ENCODE peak calls at places on chromosomes 12 and 14, in ten cellular contexts. U is SK-N-SH; K is GM23248; L is cardiac muscle cell; F is right atrium auricular region; N is AG04450; W is transverse colon; G is CD4-positive, CD25-positive, alpha-beta regulatory T cell; V is suprapubic skin; J is tibial nerve. Q is an unnamed sample. For H3K27me3, the result is how much of the 10 kb centered on the place peaks cover.

GRCh38 chr12:46572644-46573630 is 200.4 kb upstream of the SLC38A2 start:
- DNase-seq in U (no peak), K (peak), L (no peak), F (no peak), N (no peak), W (no peak), G (no peak), V (no peak), J (no peak), Q (no peak)

GRCh38 chr14:91284146-91284790 is 39.8 kb upstream of the GPR68 start:
- DNase-seq in U (peak), K (peak), L (peak), F (no peak), N (peak), W (no peak), G (no peak), V (no peak), J (no peak), Q (no peak)

GRCh38 chr12:45130881-45131281 is 80.0 kb upstream of the DBX2 start:
- DNase-seq in U (peak), K (peak), L (peak), F (peak), N (peak), W (peak), G (peak), V (no peak), J (peak), Q (peak)

GRCh38 chr12:3560295-3560620 is 69.3 kb downstream of the PRMT8 start:
- DNase-seq in U (no peak), K (no peak), L (no peak), F (no peak), N (no peak), W (no peak), G (no peak), V (no peak), J (no peak), Q (no peak)

GRCh38 chr12:56687225-56688128 is 607 bp downstream of the PTGES3 start:
- DNase-seq in U (no peak), K (peak), L (peak), F (peak), N (no peak), W (peak), G (peak), V (peak), J (peak), Q (no peak)

GRCh38 chr14:61503167-61503801 is 181.9 kb downstream of the PRKCH start:
- DNase-seq in U (no peak), K (no peak), L (peak), F (no peak), N (no peak), W (no peak), G (peak), V (no peak), J (no peak), Q (no peak)

GRCh38 chr14:78022059-78022458 is 148.1 kb upstream of the NRXN3 start:
- DNase-seq in U (peak), K (peak), L (peak), F (no peak), N (no peak), W (peak), G (no peak), V (no peak), J (peak), Q (peak)

GRCh38 chr12:43306066-43306465 is 245.9 kb downstream of the ADAMTS20 start:
- DNase-seq in U (no peak), K (peak), L (peak), F (no peak), N (peak), W (no peak), G (no peak), V (no peak), J (no peak), Q (no peak)

GRCh38 chr12:130636370-130636769 is 79.7 kb downstream of the RIMBP2 start:
- DNase-seq in U (no peak), K (no peak), L (no peak), F (no peak), N (no peak), W (no peak), G (no peak), V (no peak), J (no peak), Q (no peak)

GRCh38 chr12:121217761-121218160 is 7.8 kb downstream of the P2RX4 start:
- DNase-seq in U (no peak), K (no peak), L (no peak), F (no peak), N (no peak), W (peak), G (no peak), V (no peak), J (no peak), Q (no peak)

GRCh38 chr12:63308701-63309100 is 157.7 kb upstream of the AVPR1A start:
- DNase-seq in U (no peak), K (peak), L (no peak), F (no peak), N (no peak), W (no peak), G (no peak), V (no peak), J (no peak), Q (no peak)

GRCh38 chr12:84605988-84606387 is 306.6 kb downstream of the SLC6A15 start:
- DNase-seq in U (no peak), K (no peak), L (no peak), F (no peak), N (no peak), W (no peak), G (no peak), V (no peak), J (no peak), Q (no peak)

GRCh38 chr14:90105756-90106155 is 44.0 kb downstream of the KCNK13 start:
- DNase-seq in U (no peak), K (peak), L (peak), F (no peak), N (no peak), W (no peak), G (no peak), V (no peak), J (no peak), Q (no peak)

GRCh38 chr12:24195063-24195462 is 245.6 kb upstream of the SOX5 start:
- DNase-seq in U (no peak), K (no peak), L (no peak), F (no peak), N (no peak), W (no peak), G (no peak), V (no peak), J (no peak), Q (no peak)

GRCh38 chr14:104440297-104440956 is 139.1 kb upstream of the C14orf180 start:
- DNase-seq in U (no peak), K (no peak), L (no peak), F (no peak), N (no peak), W (no peak), G (no peak), V (no peak), J (no peak), Q (no peak)

GRCh38 chr12:18676112-18676511 is 61.7 kb downstream of the PLCZ1 start:
- DNase-seq in U (no peak), K (no peak), L (no peak), F (no peak), N (no peak), W (no peak), G (no peak), V (no peak), J (no peak), Q (no peak)

GRCh38 chr14:74705607-74706006 is 7.3 kb downstream of the AREL1 start:
- DNase-seq in U (no peak), K (no peak), L (no peak), F (no peak), N (no peak), W (no peak), G (no peak), V (no peak), J (no peak), Q (no peak)

GRCh38 chr12:50174971-50175715 is 8.0 kb upstream of the CERS5 start:
- DNase-seq in U (peak), K (peak), L (peak), F (no peak), N (peak), W (no peak), G (peak), V (no peak), J (peak), Q (peak)

GRCh38 chr12:124233041-124233836 is 61.7 kb upstream of the RFLNA start:
- DNase-seq in U (no peak), K (peak), L (peak), F (no peak), N (peak), W (no peak), G (no peak), V (no peak), J (no peak), Q (no peak)

GRCh38 chr12:24950231-24950834 is 1.4 kb upstream of the BCAT1 start:
- DNase-seq in U (no peak), K (no peak), L (no peak), F (no peak), N (no peak), W (peak), G (no peak), V (no peak), J (no peak), Q (no peak)

GRCh38 chr12:31387466-31387865 is 61.5 kb upstream of the SINHCAF start:
- DNase-seq in U (no peak), K (no peak), L (no peak), F (no peak), N (no peak), W (no peak), G (no peak), V (peak), J (no peak), Q (no peak)

GRCh38 chr12:52896190-52897100 is 8.4 kb downstream of the KRT8 start:
- DNase-seq in U (no peak), K (peak), L (no peak), F (no peak), N (no peak), W (peak), G (no peak), V (no peak), J (no peak), Q (no peak)

GRCh38 chr12:990308-990648 is 745 bp upstream of the ERC1 start:
- DNase-seq in U (no peak), K (peak), L (peak), F (peak), N (no peak), W (peak), G (peak), V (peak), J (peak), Q (no peak)

GRCh38 chr12:76106631-76107030 is 22.1 kb upstream of the NAP1L1 start:
- DNase-seq in U (no peak), K (peak), L (no peak), F (no peak), N (no peak), W (no peak), G (no peak), V (no peak), J (no peak), Q (no peak)

GRCh38 chr14:79254069-79254775 is 957.1 kb downstream of the DIO2 start:
- DNase-seq in U (no peak), K (peak), L (peak), F (no peak), N (no peak), W (no peak), G (no peak), V (no peak), J (no peak), Q (no peak)

GRCh38 chr14:45698462-45699134 is 445.6 kb upstream of the MIS18BP1 start:
- DNase-seq in U (no peak), K (no peak), L (no peak), F (no peak), N (no peak), W (peak), G (no peak), V (no peak), J (no peak), Q (no peak)

GRCh38 chr12:58420496-58420895 is 479.1 kb downstream of the ATP23 start:
- DNase-seq in U (no peak), K (peak), L (no peak), F (no peak), N (no peak), W (no peak), G (no peak), V (no peak), J (no peak), Q (no peak)

GRCh38 chr12:122894173-122895121 is 1.5 kb downstream of the VPS37B start:
- DNase-seq in U (no peak), K (peak), L (no peak), F (no peak), N (no peak), W (peak), G (no peak), V (peak), J (no peak), Q (no peak)

GRCh38 chr12:122895290-122895689 is 634 bp downstream of the VPS37B start:
- DNase-seq in U (peak), K (peak), L (no peak), F (no peak), N (no peak), W (no peak), G (no peak), V (peak), J (no peak), Q (no peak)

GRCh38 chr12:122891661-122892525 is 4.0 kb downstream of the VPS37B start:
- DNase-seq in U (no peak), K (peak), L (peak), F (no peak), N (no peak), W (no peak), G (no peak), V (no peak), J (no peak), Q (no peak)

GRCh38 chr12:122895757-122896636 is at the start of gene VPS37B:
- DNase-seq in U (peak), K (peak), L (peak), F (peak), N (no peak), W (peak), G (peak), V (peak), J (peak), Q (no peak)

DNA sequence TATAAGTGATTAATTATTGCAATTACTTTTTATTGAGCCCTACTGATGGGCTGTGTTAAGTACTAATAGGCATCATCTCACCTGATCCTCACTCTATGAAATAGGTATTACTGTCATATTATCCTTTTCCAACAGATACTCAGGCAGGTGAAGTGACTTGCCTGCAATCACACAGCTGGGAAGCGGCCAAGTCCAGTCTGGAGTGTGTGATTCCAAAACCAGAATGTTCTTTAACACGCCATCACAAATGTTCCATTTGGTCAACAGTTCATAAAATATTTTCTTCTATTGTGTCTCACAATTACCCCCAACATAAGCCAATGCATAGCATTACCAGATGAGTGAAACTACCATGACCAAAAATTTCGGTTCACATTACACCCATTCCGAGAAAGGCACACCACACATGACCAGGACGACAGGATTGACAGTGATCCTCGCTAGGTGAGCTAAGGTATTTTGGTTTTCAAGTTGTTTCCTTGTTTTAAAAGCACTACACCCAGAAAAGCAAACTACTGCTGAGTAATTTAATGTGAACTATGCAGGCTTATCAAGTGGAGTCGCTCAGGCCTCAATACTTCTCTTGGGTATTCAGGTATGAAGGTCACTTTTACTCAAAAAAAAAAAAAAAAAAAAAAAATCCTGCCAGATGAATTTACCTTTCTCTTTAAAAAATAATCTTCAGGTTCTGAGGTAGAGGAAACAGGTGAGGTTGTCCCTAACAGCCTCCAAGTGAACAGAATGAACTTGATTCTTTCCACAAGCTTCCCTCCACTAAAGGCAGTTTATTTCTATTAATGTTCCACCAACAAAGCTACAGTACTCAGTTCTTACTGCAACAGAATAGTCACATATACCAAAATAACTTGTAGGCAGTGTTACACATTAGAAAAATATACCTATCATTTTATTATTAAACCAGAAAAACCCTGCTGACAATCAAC is 2.4 kb downstream of the VPS37B start:
- DNase-seq in U (no peak), K (no peak), L (no peak), F (no peak), N (no peak), W (no peak), G (no peak), V (no peak), J (no peak), Q (no peak)
- H3K4me3 ChIP-seq in U (no peak), K (peak), L (no peak), F (no peak), N (peak), W (peak), G (peak), V (peak), J (no peak), Q (peak)

GRCh38 chr12:2411011-2411410 is 358.2 kb downstream of the CACNA1C start:
- DNase-seq in U (no peak), K (no peak), L (no peak), F (no peak), N (no peak), W (no peak), G (no peak), V (no peak), J (no peak), Q (no peak)

GRCh38 chr12:2412305-2412643 is 359.5 kb downstream of the CACNA1C start:
- DNase-seq in U (peak), K (no peak), L (no peak), F (no peak), N (no peak), W (no peak), G (no peak), V (no peak), J (no peak), Q (no peak)

GRCh38 chr12:2411586-2412304 is 359.0 kb downstream of the CACNA1C start:
- DNase-seq in U (peak), K (no peak), L (no peak), F (no peak), N (no peak), W (no peak), G (no peak), V (no peak), J (no peak), Q (no peak)

GRCh38 chr12:2409656-2410265 is 357.0 kb downstream of the CACNA1C start:
- DNase-seq in U (no peak), K (no peak), L (no peak), F (no peak), N (no peak), W (no peak), G (no peak), V (no peak), J (no peak), Q (no peak)

GRCh38 chr12:2410490-2410889 is 357.7 kb downstream of the CACNA1C start:
- DNase-seq in U (no peak), K (no peak), L (no peak), F (no peak), N (no peak), W (no peak), G (no peak), V (no peak), J (no peak), Q (no peak)
- H3K27me3 ChIP-seq in U (under half), K (under half), L (under half), F (under half), N (under half), W (under half), G (under half), V (under half), J (under half), Q (under half)

GRCh38 chr14:53955671-53956426 is 776 bp downstream of the BMP4 start:
- DNase-seq in U (no peak), K (peak), L (peak), F (peak), N (no peak), W (peak), G (no peak), V (peak), J (no peak), Q (no peak)
- H3K4me3 ChIP-seq in U (no peak), K (no peak), L (peak), F (peak), N (peak), W (peak), G (peak), V (peak), J (peak), Q (peak)

GRCh38 chr12:48279096-48279495 is 71.6 kb downstream of the ZNF641 start:
- DNase-seq in U (no peak), K (no peak), L (no peak), F (no peak), N (no peak), W (no peak), G (no peak), V (no peak), J (no peak), Q (no peak)
- H3K27me3 ChIP-seq in U (under half), K (under half), L (under half), F (under half), N (under half), W (under half), G (under half), V (under half), J (under half), Q (under half)

DNA sequence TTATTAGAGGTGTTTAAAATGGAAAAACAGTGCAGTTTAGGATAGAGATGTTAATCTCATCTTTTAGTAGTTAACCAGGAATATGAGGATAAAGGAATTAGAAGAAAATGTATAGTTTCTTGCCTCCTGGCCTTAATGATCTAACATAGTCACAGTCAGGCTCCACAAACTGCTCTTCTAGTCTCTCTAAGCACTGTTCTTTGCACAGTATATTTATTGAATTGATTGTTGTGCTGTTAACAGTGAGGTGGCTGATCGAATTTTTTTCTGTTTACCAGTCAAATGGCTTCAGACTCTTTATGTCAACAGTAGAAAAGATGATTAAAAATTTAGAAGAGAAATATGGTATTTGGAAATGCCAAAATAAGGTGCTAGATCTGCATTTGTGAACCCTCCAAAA is 37.8 kb downstream of the ATF7IP start:
- DNase-seq in U (no peak), K (no peak), L (no peak), F (no peak), N (no peak), W (no peak), G (no peak), V (no peak), J (no peak), Q (no peak)
- H3K4me3 ChIP-seq in U (no peak), K (no peak), L (no peak), F (no peak), N (no peak), W (no peak), G (peak), V (no peak), J (no peak), Q (no peak)

Q was measured in Panc1.